ENCODE peak calls at places on chromosomes 5 and 9, in four cellular contexts. R is right cardiac atrium, P is kidney tubule cell, J is left ventricle myocardium inferior. S is an unnamed sample.

GRCh38 chr5:91128604-91129003 is 254.5 kb downstream of the ARRDC3 start:
- DNase-seq in R (no peak), P (peak), J (no peak), S (no peak)

GRCh38 chr5:147481376-147481775 is 28.5 kb downstream of the DPYSL3 start:
- DNase-seq in P (peak), R (no peak), J (no peak), S (no peak)

GRCh38 chr5:109937951-109938350 is 248.2 kb downstream of the MAN2A1 start:
- DNase-seq in J (no peak), R (no peak), P (no peak), S (no peak)

GRCh38 chr9:2241461-2241874 is 226.3 kb downstream of the SMARCA2 start:
- DNase-seq in J (peak), P (no peak), R (peak), S (peak)

GRCh38 chr9:113372059-113372458 is 4.7 kb downstream of the HDHD3 start:
- DNase-seq in J (no peak), P (no peak), R (no peak), S (no peak)

GRCh38 chr9:28215921-28216320 is 642.6 kb upstream of the C9orf72 start:
- DNase-seq in P (no peak), R (no peak), J (no peak), S (no peak)

GRCh38 chr5:179196420-179197079 is 136.4 kb downstream of the ZNF354C start:
- DNase-seq in R (no peak), J (no peak), P (no peak), S (no peak)

GRCh38 chr9:32427111-32427873 is 42.8 kb downstream of the ACO1 start:
- DNase-seq in J (no peak), P (peak), R (no peak), S (peak)

GRCh38 chr5:180605554-180606214 is 14.4 kb upstream of the SCGB3A1 start:
- DNase-seq in J (no peak), P (peak), R (peak), S (peak)

S was measured in pancreas.